ENCODE peak calls at places on chromosomes 1 and 21, in five cellular contexts. E is tibial nerve, U is T-helper 1 cell, Z is H54, I is posterior cingulate gyrus. Y is an unnamed sample.

GRCh38 chr21:16071082-16071481 is 341.3 kb downstream of the USP25 start:
- DNase-seq in E (no peak), U (no peak), Z (no peak), I (peak; percentile 71), Y (peak; percentile 79)

GRCh38 chr1:7491089-7491817 is 279.8 kb upstream of the VAMP3 start:
- DNase-seq in E (no peak), U (no peak), Z (no peak), I (no peak), Y (no peak)

GRCh38 chr1:65456481-65456880 is 36.0 kb downstream of the LEPR start:
- DNase-seq in E (no peak), U (no peak), Z (no peak), I (no peak), Y (no peak)

GRCh38 chr1:243658596-243659105 is 191.4 kb downstream of the AKT3 start:
- DNase-seq in E (no peak), U (no peak), Z (no peak), I (no peak), Y (no peak)

GRCh38 chr1:109242387-109242786 is 7.0 kb upstream of the CELSR2 start:
- DNase-seq in E (no peak), U (no peak), Z (no peak), I (no peak), Y (no peak)

GRCh38 chr1:178374016-178374415 is 122.7 kb downstream of the CLEC20A start:
- DNase-seq in E (no peak), U (no peak), Z (no peak), I (no peak), Y (no peak)

GRCh38 chr1:190511554-190511953 is 33.9 kb upstream of the BRINP3 start:
- DNase-seq in E (no peak), U (no peak), Z (no peak), I (no peak), Y (no peak)

GRCh38 chr1:241590734-241591133 is 49.4 kb downstream of the CHML start:
- DNase-seq in E (no peak), U (no peak), Z (no peak), I (no peak), Y (no peak)

GRCh38 chr1:31798086-31798432 is 17.8 kb downstream of the SPOCD1 start:
- DNase-seq in E (no peak), U (no peak), Z (no peak), I (peak; percentile 8), Y (no peak)

GRCh38 chr1:38221006-38221649 is 174.5 kb upstream of the POU3F1 start:
- DNase-seq in E (no peak), U (no peak), Z (no peak), I (no peak), Y (no peak)

GRCh38 chr1:177080564-177080963 is 83.9 kb downstream of the ASTN1 start:
- DNase-seq in E (no peak), U (no peak), Z (no peak), I (no peak), Y (peak; percentile 36)

GRCh38 chr1:17437260-17438175 is 2.0 kb downstream of the RCC2 start:
- DNase-seq in E (no peak), U (peak; percentile 57), Z (no peak), I (peak; percentile 25), Y (peak; percentile 37)

GRCh38 chr1:118944133-118944532 is 44.0 kb downstream of the TBX15 start:
- DNase-seq in E (no peak), U (no peak), Z (no peak), I (no peak), Y (no peak)

GRCh38 chr1:101846820-101847219 is 149.9 kb downstream of the OLFM3 start:
- DNase-seq in E (no peak), U (no peak), Z (no peak), I (no peak), Y (no peak)

GRCh38 chr1:193009501-193009900 is 49.7 kb downstream of the UCHL5 start:
- DNase-seq in E (no peak), U (no peak), Z (no peak), I (no peak), Y (no peak)

GRCh38 chr1:91151702-91152101 is 129.9 kb upstream of the ZNF644 start:
- DNase-seq in E (no peak), U (no peak), Z (no peak), I (no peak), Y (no peak)

GRCh38 chr1:201191723-201192477 is 1.3 kb downstream of the IGFN1 start:
- DNase-seq in E (no peak), U (no peak), Z (peak; percentile 89), I (no peak), Y (no peak)

GRCh38 chr1:246971322-246971721 is 36.5 kb downstream of the ZNF695 start:
- DNase-seq in E (peak; percentile 57), U (peak; percentile 4), Z (no peak), I (peak; percentile 46), Y (peak; percentile 24)

GRCh38 chr1:197144570-197145325 is 1.7 kb downstream of the ASPM start:
- DNase-seq in E (no peak), U (no peak), Z (no peak), I (no peak), Y (no peak)

GRCh38 chr1:189605236-189605635 is 872.4 kb downstream of the BRINP3 start:
- DNase-seq in E (no peak), U (no peak), Z (no peak), I (no peak), Y (no peak)

GRCh38 chr1:229342305-229342901 is 444 bp downstream of the CCSAP start:
- DNase-seq in E (peak; percentile 76), U (peak; percentile 83), Z (peak; percentile 71), I (peak; percentile 91), Y (peak; percentile 71)

Y was measured in hippocampal formation.